ENCODE peak calls at places on chromosomes 13 and 19, in five cellular contexts. M is astrocyte of the spinal cord; B is nephron progenitor cell; A is stimulated activated CD4-positive, alpha-beta T cell treated with anti-CD3 and anti-CD28 coated beads, Interleukin-1b, Interleukin-23, amount 100 ng/mL, for 24 hours; G is tibial artery. K is an unnamed sample.

GRCh38 chr13:21436582-21436981 is 22.5 kb downstream of the ZDHHC20 start:
- DNase-seq in M (no peak), B (no peak), A (no peak), G (no peak), K (no peak)

GRCh38 chr13:98155475-98156111 is 12.7 kb downstream of the FARP1 start:
- DNase-seq in G (no peak), M (peak), A (no peak), B (no peak), K (no peak)

GRCh38 chr19:51002542-51003311 is 1.3 kb upstream of the KLK8 start:
- DNase-seq in B (peak), M (no peak), G (no peak), A (no peak), K (peak)

GRCh38 chr13:48188640-48189039 is 44.4 kb upstream of the ITM2B start:
- DNase-seq in G (no peak), M (no peak), A (no peak), B (no peak), K (no peak)

GRCh38 chr19:42032428-42032827 is 37.6 kb downstream of the GRIK5 start:
- DNase-seq in G (no peak), M (no peak), A (no peak), B (no peak), K (no peak)

GRCh38 chr19:7534531-7534980 is 961 bp upstream of the PNPLA6 start:
- DNase-seq in B (peak), M (peak), A (no peak), G (peak), K (peak)

GRCh38 chr13:27573265-27573664 is 47.1 kb downstream of the LNX2 start:
- DNase-seq in G (no peak), B (no peak), M (peak), A (no peak), K (no peak)

GRCh38 chr19:16585808-16586476 is 13.7 kb upstream of the SLC35E1 start:
- DNase-seq in A (no peak), B (no peak), G (no peak), M (no peak), K (no peak)

GRCh38 chr19:14361824-14362223 is 19.4 kb upstream of the ADGRE5 start:
- DNase-seq in A (no peak), B (no peak), M (no peak), G (no peak), K (no peak)